ENCODE peak calls at places on chromosomes 7 and 10, in six cellular contexts. S, T, X, E, O and D are unnamed samples.
A peak's percentile ranks its signal among the peaks of the same experiment; 100 is the strongest.

GRCh38 chr7:158682456-158682855 is 22.1 kb downstream of the NCAPG2 start:
- DNase-seq in S (no peak), T (no peak), X (no peak), E (no peak), O (no peak), D (no peak)

GRCh38 chr10:79246606-79247275 is 100.5 kb upstream of the PPIF start:
- DNase-seq in S (no peak), T (peak; percentile 79), X (no peak), E (no peak), O (no peak), D (no peak)

GRCh38 chr10:35306852-35307251 is 29.5 kb upstream of the CCNY start:
- DNase-seq in S (no peak), T (peak; percentile 56), X (no peak), E (no peak), O (peak; percentile 68), D (no peak)

GRCh38 chr7:75686551-75686950 is 52.2 kb downstream of the HIP1 start:
- DNase-seq in S (no peak), T (no peak), X (no peak), E (no peak), O (no peak), D (no peak)

GRCh38 chr10:27242951-27243551 is 2.5 kb upstream of the ACBD5 start:
- DNase-seq in S (peak; percentile 35), T (peak; percentile 74), X (peak; percentile 77), E (peak; percentile 30), O (peak; percentile 82), D (no peak)

GRCh38 chr10:121527690-121528089 is 70.6 kb downstream of the FGFR2 start:
- DNase-seq in S (peak; percentile 27), T (peak; percentile 62), X (no peak), E (no peak), O (peak; percentile 93), D (no peak)

GRCh38 chr10:106679314-106679713 is 485.2 kb downstream of the SORCS1 start:
- DNase-seq in S (no peak), T (no peak), X (no peak), E (no peak), O (no peak), D (no peak)

GRCh38 chr10:90849956-90850749 is 7.7 kb downstream of the HTR7 start:
- DNase-seq in S (no peak), T (no peak), X (no peak), E (no peak), O (no peak), D (no peak)

GRCh38 chr7:6340241-6340640 is 67.8 kb upstream of the CYTH3 start:
- DNase-seq in S (no peak), T (no peak), X (no peak), E (no peak), O (no peak), D (no peak)

GRCh38 chr10:93894516-93895378 is 969 bp downstream of the SLC35G1 start:
- DNase-seq in S (no peak), T (no peak), X (no peak), E (no peak), O (peak; percentile 13), D (no peak)

GRCh38 chr7:114548576-114548975 is 134.0 kb downstream of the FOXP2 start:
- DNase-seq in S (no peak), T (no peak), X (no peak), E (no peak), O (no peak), D (no peak)

GRCh38 chr10:4488924-4489323 is 337.1 kb upstream of the AKR1E2 start:
- DNase-seq in S (no peak), T (no peak), X (no peak), E (no peak), O (no peak), D (no peak)

GRCh38 chr7:138116156-138116555 is 39.9 kb downstream of the AKR1D1 start:
- DNase-seq in S (no peak), T (no peak), X (no peak), E (peak; percentile 21), O (no peak), D (no peak)

GRCh38 chr10:14750900-14751575 is 23.7 kb downstream of the FAM107B start:
- DNase-seq in S (no peak), T (no peak), X (no peak), E (no peak), O (peak; percentile 49), D (no peak)

GRCh38 chr7:55078465-55079372 is 59.9 kb downstream of the EGFR start:
- DNase-seq in S (peak; percentile 39), T (peak; percentile 49), X (no peak), E (no peak), O (peak; percentile 64), D (no peak)

GRCh38 chr10:5089869-5090268 is 4.3 kb upstream of the AKR1C3 start:
- DNase-seq in S (peak; percentile 53), T (no peak), X (no peak), E (no peak), O (no peak), D (no peak)

GRCh38 chr7:91918356-91918755 is 22.3 kb upstream of the AKAP9 start:
- DNase-seq in S (no peak), T (no peak), X (no peak), E (no peak), O (no peak), D (no peak)

GRCh38 chr7:145331076-145331475 is 495.2 kb upstream of the TPK1 start:
- DNase-seq in S (no peak), T (no peak), X (no peak), E (no peak), O (no peak), D (no peak)

GRCh38 chr7:5594616-5595544 is 171.2 kb upstream of the TNRC18 start:
- DNase-seq in S (peak; percentile 23), T (no peak), X (no peak), E (no peak), O (peak; percentile 88), D (no peak)

GRCh38 chr7:44398953-44399574 is 73.7 kb upstream of the CAMK2B start:
- DNase-seq in S (no peak), T (no peak), X (no peak), E (no peak), O (peak; percentile 52), D (peak; percentile 22)

GRCh38 chr10:103745264-103746247 is 109.8 kb downstream of the SH3PXD2A start:
- DNase-seq in S (no peak), T (no peak), X (no peak), E (no peak), O (no peak), D (no peak)